ENCODE peak calls at places on chromosomes 12 and 14, in five cellular contexts. Q is adipocyte, U is midbrain, Y is ureter, B is heart left ventricle. E is an unnamed sample.

GRCh38 chr12:2286461-2287131 is 233.8 kb downstream of the CACNA1C start:
- DNase-seq in U (no peak), B (no peak), Y (no peak), Q (peak), E (peak)

GRCh38 chr14:68089146-68089715 is 269.7 kb downstream of the RAD51B start:
- DNase-seq in U (no peak), Y (no peak), B (no peak), Q (no peak), E (peak)

GRCh38 chr14:91573528-91573893 is 63.4 kb upstream of the PPP4R3A start:
- DNase-seq in Y (no peak), Q (no peak), U (no peak), B (no peak), E (no peak)

GRCh38 chr12:3456809-3457208 is 34.2 kb upstream of the PRMT8 start:
- DNase-seq in U (no peak), Q (no peak), Y (no peak), B (no peak), E (no peak)

GRCh38 chr14:20434701-20435453 is 1.1 kb downstream of the KLHL33 start:
- DNase-seq in B (peak), Y (no peak), U (peak), Q (no peak), E (no peak)

GRCh38 chr14:32693114-32693513 is 245.6 kb upstream of the NPAS3 start:
- DNase-seq in U (no peak), B (no peak), Q (no peak), Y (no peak), E (peak)

GRCh38 chr14:102363182-102363952 is 626 bp downstream of the TECPR2 start:
- DNase-seq in Q (peak), B (peak), U (peak), Y (no peak), E (peak)

GRCh38 chr12:32821293-32822089 is 65.8 kb upstream of the YARS2 start:
- DNase-seq in Y (no peak), B (no peak), U (no peak), Q (no peak), E (no peak)

GRCh38 chr14:70652871-70653270 is 11.2 kb downstream of the TTC9 start:
- DNase-seq in Q (no peak), Y (no peak), B (no peak), U (no peak), E (peak)